ENCODE peak calls at places on chromosomes 2 and 18, in eight cellular contexts. V is neural progenitor cell; G is brain microvascular endothelial cell; F is AG04449; K is CD8-positive, alpha-beta T cell; Z is H1; L is progenitor cell of endocrine pancreas; X is GM06990. J is an unnamed sample.

GRCh38 chr2:79771530-79771929 is 258.7 kb downstream of the CTNNA2 start:
- DNase-seq in V (no peak), G (no peak), F (no peak), K (no peak), Z (no peak), L (no peak), X (no peak), J (no peak)

GRCh38 chr2:1972428-1972827 is 228.1 kb upstream of the PXDN start:
- DNase-seq in V (no peak), G (peak), F (no peak), K (no peak), Z (peak), L (no peak), X (no peak), J (peak)

GRCh38 chr18:21163647-21164625 is 52.3 kb upstream of the ROCK1 start:
- DNase-seq in V (no peak), G (peak), F (peak), K (no peak), Z (no peak), L (no peak), X (no peak), J (peak)

GRCh38 chr2:136376798-136377211 is 258.9 kb upstream of the CXCR4 start:
- DNase-seq in V (no peak), G (no peak), F (no peak), K (no peak), Z (peak), L (no peak), X (no peak), J (no peak)

GRCh38 chr2:159073256-159073655 is 104.8 kb downstream of the TANC1 start:
- DNase-seq in V (no peak), G (peak), F (no peak), K (no peak), Z (no peak), L (no peak), X (no peak), J (no peak)

GRCh38 chr2:29293830-29294438 is 178.7 kb downstream of the CLIP4 start:
- DNase-seq in V (peak), G (no peak), F (no peak), K (no peak), Z (peak), L (peak), X (no peak), J (peak)

GRCh38 chr2:190537765-190538164 is 3.2 kb upstream of the NEMP2 start:
- DNase-seq in V (no peak), G (peak), F (no peak), K (no peak), Z (no peak), L (no peak), X (no peak), J (no peak)

GRCh38 chr2:111522231-111522768 is 361.7 kb downstream of the ANAPC1 start:
- DNase-seq in V (no peak), G (no peak), F (no peak), K (no peak), Z (no peak), L (no peak), X (no peak), J (peak)

GRCh38 chr18:57918601-57919000 is 115.5 kb upstream of the ATP8B1 start:
- DNase-seq in V (no peak), G (no peak), F (no peak), K (no peak), Z (no peak), L (no peak), X (no peak), J (no peak)

GRCh38 chr2:26043862-26044736 is 10.2 kb downstream of the RAB10 start:
- DNase-seq in V (no peak), G (no peak), F (no peak), K (no peak), Z (no peak), L (no peak), X (peak), J (peak)

GRCh38 chr2:55807900-55808299 is 114.3 kb upstream of the PNPT1 start:
- DNase-seq in V (no peak), G (no peak), F (no peak), K (no peak), Z (no peak), L (no peak), X (no peak), J (no peak)

GRCh38 chr18:27860701-27861107 is 316.2 kb downstream of the CDH2 start:
- DNase-seq in V (no peak), G (peak), F (no peak), K (no peak), Z (no peak), L (no peak), X (no peak), J (no peak)

GRCh38 chr18:35322486-35323258 is 21.5 kb downstream of the ZNF24 start:
- DNase-seq in V (no peak), G (no peak), F (no peak), K (no peak), Z (no peak), L (no peak), X (no peak), J (no peak)

GRCh38 chr2:173457366-173457765 is 102.7 kb downstream of the CDCA7 start:
- DNase-seq in V (no peak), G (no peak), F (no peak), K (no peak), Z (no peak), L (no peak), X (no peak), J (no peak)

GRCh38 chr2:100793982-100794381 is 26.0 kb upstream of the NPAS2 start:
- DNase-seq in V (no peak), G (no peak), F (no peak), K (no peak), Z (no peak), L (no peak), X (no peak), J (peak)

GRCh38 chr2:148814143-148814852 is 60.7 kb upstream of the KIF5C start:
- DNase-seq in V (no peak), G (peak), F (no peak), K (no peak), Z (peak), L (no peak), X (peak), J (peak)

GRCh38 chr2:224517963-224518362 is 67.2 kb downstream of the CUL3 start:
- DNase-seq in V (no peak), G (no peak), F (no peak), K (no peak), Z (no peak), L (no peak), X (no peak), J (no peak)

GRCh38 chr18:8262221-8262620 is 347.0 kb upstream of the RAB12 start:
- DNase-seq in V (no peak), G (no peak), F (no peak), K (no peak), Z (no peak), L (no peak), X (no peak), J (no peak)

GRCh38 chr2:43637030-43637803 is at the start of gene PLEKHH2:
- DNase-seq in V (peak), G (peak), F (no peak), K (peak), Z (peak), L (peak), X (peak), J (peak)

GRCh38 chr2:236988690-236989639 is 96.7 kb upstream of the COPS8 start:
- DNase-seq in V (peak), G (no peak), F (no peak), K (no peak), Z (no peak), L (no peak), X (no peak), J (no peak)

GRCh38 chr2:104836837-104837236 is 17.1 kb upstream of the POU3F3 start:
- DNase-seq in V (no peak), G (no peak), F (no peak), K (no peak), Z (no peak), L (no peak), X (no peak), J (no peak)

GRCh38 chr18:61400714-61401113 is 67.5 kb downstream of the CDH20 start:
- DNase-seq in V (no peak), G (peak), F (no peak), K (no peak), Z (no peak), L (no peak), X (no peak), J (peak)

GRCh38 chr18:37987901-37988300 is 422.3 kb upstream of the CELF4 start:
- DNase-seq in V (no peak), G (no peak), F (no peak), K (no peak), Z (no peak), L (no peak), X (no peak), J (no peak)

GRCh38 chr2:70643715-70644114 is 90.1 kb upstream of the TGFA start:
- DNase-seq in V (peak), G (no peak), F (no peak), K (no peak), Z (peak), L (no peak), X (no peak), J (peak)

GRCh38 chr2:70641263-70641784 is 87.7 kb upstream of the TGFA start:
- DNase-seq in V (no peak), G (peak), F (no peak), K (no peak), Z (no peak), L (no peak), X (no peak), J (no peak)

GRCh38 chr2:70646429-70646828 is 92.8 kb upstream of the TGFA start:
- DNase-seq in V (no peak), G (no peak), F (no peak), K (no peak), Z (no peak), L (no peak), X (no peak), J (no peak)

GRCh38 chr2:70647873-70648481 is 94.4 kb upstream of the TGFA start:
- DNase-seq in V (peak), G (peak), F (no peak), K (peak), Z (peak), L (peak), X (peak), J (peak)

GRCh38 chr2:70645733-70646420 is 92.3 kb upstream of the TGFA start:
- DNase-seq in V (peak), G (peak), F (no peak), K (no peak), Z (no peak), L (no peak), X (no peak), J (peak)
- TF ChIP-seq CTCF in V (peak), G (peak), F (no peak), K (no peak), Z (no peak), L (peak), X (peak), J (peak)

DNA sequence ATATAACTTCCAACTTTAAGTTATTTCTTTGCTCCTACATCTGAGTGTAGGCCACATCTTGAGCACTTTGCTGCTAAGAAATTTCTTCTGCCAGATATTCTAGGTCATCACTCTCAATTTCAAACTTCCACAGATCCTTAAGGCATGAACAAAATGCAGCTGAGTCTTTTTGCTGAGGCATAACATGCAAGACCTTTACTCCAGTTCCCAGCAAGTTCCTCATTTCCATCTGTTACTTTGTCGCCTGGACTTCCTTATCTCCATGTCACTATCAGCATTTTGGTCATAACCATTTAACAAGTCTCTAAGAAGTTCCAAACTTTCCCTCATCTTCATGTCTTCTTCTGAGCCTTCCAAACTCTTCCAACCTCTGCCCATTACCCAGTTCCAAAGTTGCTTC is 1077.3 kb upstream of the TMEFF2 start:
- DNase-seq in V (no peak), G (no peak), F (no peak), K (no peak), Z (no peak), L (no peak), X (no peak), J (no peak)
- TF ChIP-seq CTCF in V (no peak), G (no peak), F (no peak), K (no peak), Z (no peak), L (no peak), X (no peak), J (no peak)

GRCh38 chr2:3265471-3265870 is 112.1 kb downstream of the EIPR1 start:
- DNase-seq in V (no peak), G (no peak), F (no peak), K (no peak), Z (no peak), L (no peak), X (no peak), J (no peak)
- TF ChIP-seq CTCF in V (no peak), G (no peak), F (no peak), K (no peak), Z (no peak), L (no peak), X (no peak), J (no peak)

GRCh38 chr2:10678225-10678624 is 11.6 kb downstream of the NOL10 start:
- DNase-seq in V (no peak), G (no peak), F (no peak), K (no peak), Z (no peak), L (no peak), X (no peak), J (no peak)
- TF ChIP-seq CTCF in V (peak), G (peak), F (no peak), K (no peak), Z (no peak), L (peak), X (peak), J (peak)

GRCh38 chr2:151775057-151775740 is 40.9 kb upstream of the NEB start:
- DNase-seq in V (no peak), G (peak), F (no peak), K (no peak), Z (no peak), L (no peak), X (no peak), J (no peak)

GRCh38 chr2:151774506-151774905 is 40.2 kb upstream of the NEB start:
- DNase-seq in V (no peak), G (no peak), F (peak), K (no peak), Z (no peak), L (no peak), X (no peak), J (peak)

GRCh38 chr2:151777911-151778310 is 43.6 kb upstream of the NEB start:
- DNase-seq in V (no peak), G (no peak), F (no peak), K (no peak), Z (no peak), L (no peak), X (no peak), J (no peak)

GRCh38 chr2:151776367-151776766 is 42.1 kb upstream of the NEB start:
- DNase-seq in V (no peak), G (no peak), F (no peak), K (no peak), Z (no peak), L (no peak), X (no peak), J (no peak)

DNA sequence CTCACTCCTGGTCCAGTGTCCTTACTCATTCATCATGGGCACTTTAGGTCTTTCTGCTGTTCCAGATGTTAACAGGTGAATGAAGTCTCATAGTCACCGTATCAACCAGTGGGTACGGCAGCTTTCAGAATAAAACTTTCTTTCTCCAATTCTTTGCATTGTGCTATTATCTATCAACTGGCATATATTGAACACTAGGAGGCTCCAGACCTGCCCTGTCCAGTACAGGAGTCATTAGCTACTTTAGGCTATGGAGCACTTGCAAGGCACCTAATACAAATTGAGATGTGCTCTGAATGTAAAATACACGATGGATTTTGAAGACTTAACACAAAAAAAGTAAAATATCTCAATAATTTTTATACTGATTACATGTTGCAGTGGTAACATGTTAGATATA is 43.2 kb upstream of the NEB start:
- DNase-seq in V (no peak), G (no peak), F (no peak), K (no peak), Z (no peak), L (no peak), X (no peak), J (no peak)
- TF ChIP-seq CTCF in V (peak), G (peak), F (no peak), K (no peak), Z (no peak), L (no peak), X (peak), J (no peak)

DNA sequence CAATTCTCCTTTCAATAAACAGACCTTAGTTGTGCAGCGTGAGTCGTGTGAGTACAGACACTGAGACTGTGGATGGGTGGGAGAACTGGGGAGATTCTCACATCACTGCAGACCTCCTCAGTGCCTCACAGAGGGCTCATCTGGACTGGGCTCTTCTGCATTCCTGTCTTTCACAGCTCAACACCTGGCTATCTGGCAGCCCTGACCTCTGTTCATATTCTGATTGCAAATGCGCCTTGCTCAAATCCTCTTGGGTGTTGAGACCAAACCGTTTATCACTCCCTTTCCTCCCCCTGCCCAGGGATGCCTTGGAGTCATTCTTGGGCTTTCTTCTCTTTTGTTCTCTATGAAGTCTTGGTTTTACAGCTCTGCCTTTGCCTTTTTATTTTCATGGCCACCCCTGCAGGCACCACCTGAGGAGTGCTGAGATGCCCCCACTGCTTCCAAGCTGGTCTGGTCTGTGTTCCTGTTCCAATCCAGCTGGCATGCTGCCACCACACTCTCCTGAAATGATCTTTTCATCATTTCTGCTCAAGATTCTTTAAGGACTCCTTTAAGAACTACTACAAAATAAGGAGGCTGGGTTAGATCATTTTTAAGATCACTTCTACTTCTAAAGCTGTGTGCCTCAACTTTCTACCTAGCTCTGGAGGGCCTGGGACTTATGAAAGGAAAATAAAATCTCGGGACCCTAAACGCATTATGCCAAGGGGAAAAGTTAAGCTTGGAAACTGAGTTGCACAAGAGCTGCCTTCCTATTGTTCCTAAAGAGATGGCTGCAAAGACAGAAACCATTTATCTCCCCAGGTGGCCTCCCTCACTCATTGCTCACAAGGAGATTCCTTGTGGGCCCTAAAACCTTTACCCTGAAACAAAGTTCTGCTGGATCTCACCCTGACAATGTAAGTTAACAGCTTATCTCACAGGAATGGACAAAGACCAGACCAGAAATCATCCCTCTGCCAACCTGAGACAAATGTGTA is 26.5 kb downstream of the TUBB6 start:
- DNase-seq in V (peak), G (no peak), F (no peak), K (no peak), Z (no peak), L (no peak), X (no peak), J (no peak)
- TF ChIP-seq CTCF in V (no peak), G (no peak), F (no peak), K (no peak), Z (no peak), L (no peak), X (no peak), J (no peak)

DNA sequence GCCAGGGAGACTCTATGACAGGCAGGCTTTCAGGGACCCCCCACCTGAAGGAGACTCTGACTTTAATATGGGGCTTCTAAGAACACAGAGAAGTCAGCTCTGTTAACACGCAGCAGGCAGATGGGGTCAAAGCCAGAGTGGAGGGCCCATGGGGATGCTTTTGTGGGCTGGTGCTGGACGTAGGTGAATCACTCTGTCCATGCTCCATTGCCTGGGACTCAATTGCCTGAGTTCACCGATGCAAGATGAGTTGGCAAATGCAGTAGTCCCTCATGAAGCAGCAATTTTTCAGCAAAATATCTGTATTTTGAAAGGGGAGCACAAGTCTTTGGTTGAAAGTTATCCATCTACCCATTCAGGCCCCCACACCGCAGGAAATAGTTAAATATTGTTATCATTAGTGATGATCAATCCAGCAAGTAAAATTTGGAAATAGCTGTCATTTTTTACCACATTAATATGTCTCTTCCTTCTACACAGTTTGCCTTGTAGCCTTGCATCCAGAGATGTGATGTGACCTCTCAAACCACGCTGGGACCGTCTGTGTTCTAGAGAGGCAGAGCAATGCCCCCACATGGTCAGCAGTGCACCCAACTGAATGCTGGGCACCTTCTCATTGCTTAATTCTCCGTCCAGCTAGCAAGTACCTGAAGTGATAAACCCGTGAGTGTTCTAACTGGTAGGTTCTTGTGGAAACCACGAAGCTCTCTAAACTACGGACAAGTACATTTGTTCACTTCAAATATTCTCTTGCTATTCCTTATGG is 34.8 kb upstream of the FAM110C start:
- DNase-seq in V (no peak), G (no peak), F (no peak), K (no peak), Z (no peak), L (no peak), X (no peak), J (no peak)
- TF ChIP-seq CTCF in V (no peak), G (no peak), F (no peak), K (no peak), Z (no peak), L (no peak), X (no peak), J (no peak)